ENCODE peak calls at places on chromosome X, in eight cellular contexts. X, M, T, L, F, P, N and U are unnamed samples.

GRCh38 chrX:40008841-40009461 is 88.8 kb downstream of the BCOR start:
- DNase-seq in T (no peak), L (no peak), X (no peak), P (peak; percentile 57), N (peak; percentile 52), M (no peak), F (peak; percentile 69), U (no peak)

GRCh38 chrX:53089224-53089842 is 4.6 kb upstream of the KANTR start:
- DNase-seq in T (no peak), N (peak; percentile 62), P (peak; percentile 43), X (no peak), L (no peak), F (peak; percentile 67), M (peak; percentile 42), U (peak; percentile 70)

GRCh38 chrX:47563801-47564315 is 2.9 kb downstream of the ARAF start:
- DNase-seq in N (no peak), P (no peak), F (no peak), X (no peak), T (no peak), M (no peak), L (no peak), U (no peak)

GRCh38 chrX:17082831-17083230 is 136.4 kb downstream of the REPS2 start:
- DNase-seq in M (no peak), T (no peak), X (no peak), L (no peak), N (peak; percentile 43), P (no peak), F (no peak), U (no peak)

GRCh38 chrX:112818114-112819012 is 22.3 kb downstream of the AMOT start:
- DNase-seq in X (no peak), P (peak; percentile 30), M (no peak), F (no peak), L (no peak), T (no peak), N (peak; percentile 14), U (no peak)

GRCh38 chrX:46710927-46711623 is 47.8 kb downstream of the SLC9A7 start:
- DNase-seq in L (no peak), N (peak; percentile 11), M (no peak), F (no peak), X (no peak), T (no peak), P (no peak), U (no peak)

GRCh38 chrX:31139966-31140365 is 68.1 kb upstream of the FTHL17 start:
- DNase-seq in L (no peak), T (no peak), X (no peak), F (no peak), P (no peak), N (no peak), M (no peak), U (no peak)

GRCh38 chrX:38859602-38860001 is 58.3 kb downstream of the MID1IP1 start:
- DNase-seq in T (no peak), P (no peak), X (no peak), M (no peak), F (no peak), L (no peak), N (no peak), U (no peak)

GRCh38 chrX:15882704-15883539 is 28.3 kb upstream of the AP1S2 start:
- DNase-seq in T (no peak), L (no peak), N (no peak), X (no peak), F (no peak), P (no peak), M (no peak), U (no peak)

GRCh38 chrX:124406294-124407013 is 60.1 kb downstream of the SH2D1A start:
- DNase-seq in F (no peak), X (no peak), M (peak; percentile 36), P (peak; percentile 31), T (peak; percentile 66), L (no peak), N (peak; percentile 65), U (peak; percentile 39)

GRCh38 chrX:145394344-145394743 is 147.0 kb downstream of the SPANXN1 start:
- DNase-seq in M (no peak), N (no peak), T (no peak), P (no peak), F (no peak), L (no peak), X (no peak), U (no peak)

GRCh38 chrX:145396612-145397011 is 149.3 kb downstream of the SPANXN1 start:
- DNase-seq in F (no peak), L (no peak), P (no peak), T (no peak), X (no peak), N (no peak), M (no peak), U (no peak)

GRCh38 chrX:145393702-145394235 is 146.5 kb downstream of the SPANXN1 start:
- DNase-seq in X (no peak), N (peak; percentile 11), P (no peak), M (no peak), T (no peak), F (no peak), L (no peak), U (peak; percentile 5)
- TF ChIP-seq CTCF in X (no peak), N (peak; percentile 38), P (no peak), M (no peak), T (peak; percentile 14), F (no peak), L (no peak), U (peak; percentile 60)

DNA sequence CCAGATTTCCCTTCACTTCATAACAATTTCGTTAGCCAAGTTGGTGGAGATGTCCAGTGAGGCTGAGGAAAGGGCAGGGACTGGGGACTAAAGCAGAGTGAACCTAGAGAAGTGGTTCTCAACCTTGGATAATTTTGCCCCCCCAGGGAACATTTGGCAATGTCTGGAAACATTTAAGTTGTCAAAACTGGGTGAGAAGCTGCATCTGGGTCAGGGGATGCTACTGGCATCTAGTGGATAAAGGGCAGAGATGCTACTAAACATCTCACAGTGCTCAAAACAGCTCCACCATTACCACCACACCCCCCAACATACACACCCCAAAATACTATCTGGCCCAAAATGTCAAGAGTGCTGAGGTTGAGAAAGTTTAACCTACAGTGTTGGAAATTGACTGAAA is 32.0 kb upstream of the FGF16 start:
- DNase-seq in T (no peak), F (no peak), X (no peak), L (no peak), P (no peak), N (peak; percentile 24), M (no peak), U (no peak)
- TF ChIP-seq CTCF in T (peak; percentile 22), F (no peak), X (peak; percentile 17), L (no peak), P (no peak), N (peak; percentile 63), M (no peak), U (no peak)

GRCh38 chrX:93428497-93428896 is 244.9 kb downstream of the NAP1L3 start:
- DNase-seq in X (no peak), F (no peak), M (no peak), L (no peak), P (no peak), T (no peak), N (no peak), U (no peak)

GRCh38 chrX:93420090-93420489 is 253.3 kb downstream of the NAP1L3 start:
- DNase-seq in N (no peak), F (no peak), T (no peak), X (no peak), L (no peak), M (no peak), P (no peak), U (no peak)

GRCh38 chrX:93420635-93421034 is 252.7 kb downstream of the NAP1L3 start:
- DNase-seq in P (no peak), N (no peak), L (no peak), X (no peak), F (no peak), M (no peak), T (no peak), U (no peak)

GRCh38 chrX:93419642-93420041 is 253.7 kb downstream of the NAP1L3 start:
- DNase-seq in M (no peak), N (no peak), F (no peak), P (no peak), T (no peak), L (no peak), X (no peak), U (no peak)

GRCh38 chrX:93422693-93423092 is 250.7 kb downstream of the NAP1L3 start:
- DNase-seq in M (peak; percentile 6), P (no peak), T (no peak), X (no peak), N (peak; percentile 70), L (no peak), F (no peak), U (peak; percentile 23)
- TF ChIP-seq CTCF in M (peak; percentile 33), P (peak; percentile 72), T (peak; percentile 64), X (no peak), N (peak; percentile 69), L (peak; percentile 40), F (peak; percentile 27), U (peak; percentile 71)

GRCh38 chrX:120759685-120760084 is 116.0 kb downstream of the CT47B1 start:
- DNase-seq in F (no peak), N (no peak), X (no peak), P (no peak), T (no peak), L (no peak), M (no peak), U (no peak)

GRCh38 chrX:120768254-120768653 is 107.4 kb downstream of the CT47B1 start:
- DNase-seq in T (no peak), F (no peak), P (no peak), M (no peak), N (no peak), L (no peak), X (no peak), U (no peak)

GRCh38 chrX:120768681-120769080 is 107.0 kb downstream of the CT47B1 start:
- DNase-seq in L (no peak), M (no peak), T (no peak), N (no peak), F (no peak), X (no peak), P (no peak), U (no peak)

GRCh38 chrX:120761810-120762209 is 113.9 kb downstream of the CT47B1 start:
- DNase-seq in L (no peak), T (no peak), M (no peak), X (peak; percentile 93), P (no peak), N (no peak), F (no peak), U (no peak)

DNA sequence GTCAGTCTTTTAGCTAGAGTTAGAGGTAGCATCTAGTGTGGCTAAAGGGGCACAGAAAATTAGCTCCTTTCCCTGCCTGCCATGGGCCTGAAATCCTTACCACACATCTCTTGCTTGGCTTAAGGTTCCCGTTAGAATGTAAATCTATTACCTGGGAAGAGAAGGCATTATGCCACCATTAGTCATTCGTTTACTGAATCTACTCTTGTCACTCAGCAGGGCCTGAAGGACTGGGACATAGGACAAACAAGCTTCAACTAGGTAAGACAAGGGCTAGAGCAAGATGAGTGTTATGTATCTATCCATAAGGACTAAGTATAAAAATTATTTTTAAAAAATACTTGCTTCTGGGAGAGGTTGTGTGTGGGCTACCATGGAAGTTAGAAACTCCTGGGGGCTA is 112.4 kb downstream of the CT47B1 start:
- DNase-seq in P (no peak), F (no peak), X (no peak), M (no peak), L (no peak), T (no peak), N (no peak), U (no peak)
- TF ChIP-seq CTCF in P (no peak), F (no peak), X (no peak), M (no peak), L (no peak), T (no peak), N (no peak), U (no peak)

GRCh38 chrX:66200855-66201795 is 37.1 kb downstream of the HEPH start:
- DNase-seq in L (no peak), N (peak; percentile 5), M (peak; percentile 13), F (no peak), X (no peak), P (no peak), T (no peak), U (no peak)
- TF ChIP-seq CTCF in L (no peak), N (no peak), M (peak; percentile 25), F (no peak), X (peak; percentile 32), P (no peak), T (no peak), U (peak; percentile 40)